ENCODE peak calls at places on chromosome 19, in seven cellular contexts. P is DND-41, J is astrocyte, Q is fibroblast of lung, G is A673, E is GM23338, B is neural progenitor cell. M is an unnamed sample.

GRCh38 chr19:6065685-6066365 is 44.5 kb downstream of the RFX2 start:
- DNase-seq in G (no peak), Q (peak), B (no peak), J (peak), P (peak), E (peak), M (peak)

GRCh38 chr19:7843521-7843920 is 13.5 kb downstream of the EVI5L start:
- DNase-seq in B (no peak), E (no peak), Q (no peak), G (no peak), P (no peak), J (no peak), M (no peak)

GRCh38 chr19:17306285-17306714 is 628 bp downstream of the MRPL34 start:
- DNase-seq in Q (no peak), B (peak), E (peak), P (peak), J (no peak), G (no peak), M (no peak)

GRCh38 chr19:40813182-40813581 is 14.2 kb downstream of the EGLN2 start:
- DNase-seq in J (no peak), E (no peak), Q (no peak), G (peak), P (no peak), B (no peak), M (no peak)

GRCh38 chr19:7679017-7679720 is 1.5 kb upstream of the TRAPPC5 start:
- DNase-seq in Q (no peak), P (peak), E (no peak), B (no peak), G (peak), J (no peak), M (no peak)

GRCh38 chr19:43798546-43799409 is 3.5 kb downstream of the LYPD5 start:
- DNase-seq in Q (peak), G (peak), E (peak), B (peak), P (no peak), J (no peak), M (peak)

GRCh38 chr19:16591803-16592556 is 19.8 kb upstream of the SLC35E1 start:
- DNase-seq in B (no peak), Q (peak), G (no peak), J (no peak), P (no peak), E (peak), M (peak)

GRCh38 chr19:44813331-44814131 is 4.6 kb downstream of the BCAM start:
- DNase-seq in J (no peak), G (no peak), Q (no peak), E (peak), B (no peak), P (no peak), M (no peak)

GRCh38 chr19:47419037-47419783 is at the start of gene MEIS3:
- DNase-seq in E (peak), G (peak), P (peak), J (no peak), B (peak), Q (no peak), M (peak)

GRCh38 chr19:47417107-47417745 is 2.1 kb downstream of the MEIS3 start:
- DNase-seq in E (no peak), B (peak), Q (no peak), J (no peak), P (no peak), G (peak), M (no peak)

GRCh38 chr19:47416667-47417033 is 2.7 kb downstream of the MEIS3 start:
- DNase-seq in B (no peak), P (no peak), E (no peak), G (no peak), Q (no peak), J (no peak), M (no peak)

GRCh38 chr19:47418595-47419036 is 711 bp downstream of the MEIS3 start:
- DNase-seq in G (no peak), Q (no peak), J (no peak), P (no peak), B (no peak), E (peak), M (peak)

DNA sequence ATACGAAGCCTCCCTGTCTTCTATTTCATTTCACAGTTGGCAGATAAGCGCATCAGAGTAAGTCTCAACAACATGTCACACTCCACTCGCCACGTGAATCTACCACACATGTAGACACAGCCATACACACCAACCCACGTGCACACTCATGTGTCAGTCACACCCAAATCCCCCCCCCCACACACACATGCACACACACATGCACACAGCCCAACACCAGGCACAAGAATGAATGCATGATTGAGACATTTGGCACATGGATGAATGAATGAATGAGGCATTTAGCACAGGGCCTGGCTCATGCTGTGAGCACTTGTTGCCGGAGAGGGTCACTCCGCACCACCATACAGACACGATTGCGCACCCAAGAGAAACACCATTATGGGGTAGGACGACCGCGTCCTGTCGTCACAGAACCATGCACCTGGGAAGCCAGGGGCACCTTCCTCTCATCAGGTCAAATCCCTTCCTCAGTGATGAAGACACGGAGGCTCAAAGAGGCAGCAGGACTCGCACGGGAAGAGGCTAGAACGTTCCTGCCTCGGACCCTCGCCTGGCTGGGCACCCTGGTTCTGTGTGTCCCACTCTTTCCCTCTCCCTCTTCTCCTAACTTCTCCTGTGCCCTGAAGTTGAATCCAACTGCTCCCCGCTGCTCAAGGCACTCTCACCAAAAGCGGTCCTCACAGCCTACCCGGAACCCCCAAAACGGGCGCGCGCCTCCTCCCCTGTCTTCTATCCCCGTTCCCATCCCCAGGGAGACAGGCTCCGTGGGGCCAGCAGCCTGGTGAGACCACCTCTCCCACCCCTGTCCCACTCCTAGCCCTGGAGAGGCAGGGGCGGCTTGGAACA is 1.4 kb downstream of the MEIS3 start:
- DNase-seq in B (peak), J (peak), Q (no peak), G (no peak), P (no peak), E (peak), M (peak)
- TF ChIP-seq EZH2 in B (no peak), J (peak), Q (no peak), G (no peak), P (no peak), E (peak), M (no peak)

GRCh38 chr19:46427518-46427917 is 1.2 kb downstream of the PNMA8C start:
- DNase-seq in E (no peak), P (no peak), G (no peak), Q (no peak), J (no peak), B (no peak), M (no peak)
- TF ChIP-seq EZH2 in E (no peak), P (no peak), G (no peak), Q (no peak), J (no peak), B (no peak), M (no peak)

DNA sequence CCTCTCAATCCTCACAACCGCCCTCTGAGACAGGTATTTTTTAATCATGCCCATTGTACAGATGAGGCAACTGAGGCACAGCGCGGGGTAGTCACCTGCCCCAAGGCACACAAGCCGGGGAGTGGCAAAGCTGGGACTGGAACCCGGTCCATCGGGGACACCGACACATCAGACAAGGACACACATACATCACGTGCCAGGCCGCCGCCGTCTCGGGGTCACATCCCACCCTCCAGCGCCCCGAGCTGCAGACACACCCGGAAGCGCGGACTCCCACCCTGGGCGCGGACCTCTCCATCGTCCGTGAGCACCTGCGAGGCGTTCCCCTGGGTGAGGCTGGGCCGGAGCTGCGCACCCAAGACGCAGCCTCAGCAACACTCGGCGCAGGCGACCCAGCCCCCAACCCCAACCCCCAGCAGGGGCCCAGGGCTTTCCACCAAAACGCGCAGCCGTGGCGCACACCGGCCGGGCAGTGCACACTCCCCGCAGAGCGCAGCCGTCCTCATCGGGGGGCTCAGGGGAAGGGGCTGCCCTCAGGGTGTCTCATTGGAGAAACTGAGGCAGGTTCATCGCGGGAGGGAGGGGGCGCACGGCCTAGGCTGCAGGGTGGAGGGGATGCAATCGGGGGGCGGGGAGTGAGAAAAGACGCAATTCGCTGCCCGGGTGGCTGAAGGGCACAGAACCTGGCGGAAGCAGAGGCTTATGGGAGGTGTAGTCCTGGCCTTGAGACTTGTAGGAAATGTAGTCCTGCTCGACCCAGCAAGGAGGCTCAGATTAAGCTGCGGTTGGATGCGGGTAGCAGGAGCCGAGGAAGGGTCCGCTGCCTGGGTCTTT is 1.9 kb upstream of the LMTK3 start:
- DNase-seq in G (peak), B (peak), J (peak), E (peak), Q (peak), P (peak), M (peak)
- TF ChIP-seq EZH2 in G (no peak), B (no peak), J (no peak), E (no peak), Q (no peak), P (no peak), M (no peak)

DNA sequence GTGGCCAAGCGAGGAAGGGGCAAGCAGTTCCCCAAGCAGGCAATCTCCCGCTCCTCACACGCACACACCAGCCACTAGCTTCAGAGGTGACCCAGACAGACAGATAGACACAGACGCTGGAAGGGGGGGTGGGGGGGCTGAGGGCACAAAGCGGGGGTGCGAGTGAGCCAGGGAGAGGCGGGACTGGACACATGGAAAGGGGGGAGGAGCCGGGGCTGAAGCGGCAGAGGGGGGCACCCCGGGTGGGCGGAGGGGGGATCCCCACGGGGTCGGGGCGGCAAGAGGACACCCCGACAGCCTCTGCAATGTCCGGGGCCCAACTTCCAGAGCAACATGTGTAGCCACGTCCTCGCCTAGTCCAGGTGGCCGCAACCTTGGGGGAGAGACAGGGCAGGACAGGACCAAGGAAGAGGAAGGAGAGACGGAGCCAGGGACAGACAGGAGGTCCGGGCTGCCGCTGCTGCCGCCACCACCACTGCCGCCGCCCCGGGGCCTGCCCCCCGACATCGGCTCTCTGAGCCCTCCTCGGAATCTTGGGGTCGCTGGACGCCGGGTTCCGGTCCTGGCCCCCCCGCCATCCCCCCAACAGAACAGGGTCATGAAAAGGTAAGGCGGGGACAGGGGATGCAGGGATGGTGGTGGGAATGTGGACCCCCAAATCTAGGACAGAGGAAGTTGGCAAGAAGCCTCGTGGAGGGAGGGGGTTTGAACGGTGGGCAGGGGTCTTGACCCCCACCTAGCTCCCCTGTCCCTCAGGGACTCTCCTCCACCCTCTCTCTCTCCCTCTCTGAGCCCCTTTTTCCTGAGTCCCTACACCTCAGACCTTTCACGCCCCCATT is 1.1 kb downstream of the GRIN2D start:
- DNase-seq in E (peak), Q (no peak), G (no peak), P (no peak), B (no peak), J (no peak), M (peak)
- TF ChIP-seq EZH2 in E (peak), Q (peak), G (no peak), P (peak), B (peak), J (peak), M (peak)

GRCh38 chr19:35859414-35859813 is 2.7 kb downstream of the KIRREL2 start:
- DNase-seq in G (no peak), P (no peak), Q (no peak), J (no peak), E (no peak), B (no peak), M (no peak)

GRCh38 chr19:35853038-35853756 is 893 bp upstream of the NPHS1 start:
- DNase-seq in E (no peak), J (no peak), P (no peak), B (no peak), Q (no peak), G (no peak), M (no peak)

GRCh38 chr19:35856001-35856400 is 710 bp upstream of the KIRREL2 start:
- DNase-seq in E (peak), Q (no peak), G (no peak), B (peak), J (no peak), P (no peak), M (no peak)

GRCh38 chr19:35858311-35858710 is 1.6 kb downstream of the KIRREL2 start:
- DNase-seq in J (no peak), P (no peak), B (no peak), E (no peak), G (no peak), Q (no peak), M (no peak)

GRCh38 chr19:35856546-35857149 is at the start of gene KIRREL2:
- DNase-seq in Q (no peak), J (no peak), P (peak), B (peak), E (peak), G (peak), M (no peak)
- TF ChIP-seq EZH2 in Q (peak), J (peak), P (peak), B (no peak), E (no peak), G (no peak), M (no peak)

M was measured in GM23248.